ENCODE peak calls at places on chromosomes 4 and X, in nine cellular contexts. A is sciatic nerve; J is AG20443; U is tibial artery; Z is Calu3; L is mucosa of gallbladder; C is nephron progenitor cell; S is cerebellum; V is stimulated activated CD4-positive, alpha-beta T cell treated with anti-CD3 and anti-CD28 coated beads, TNF-alpha, amount 100 ng/mL, for 48 hours. H is an unnamed sample.

GRCh38 chr4:4914059-4914820 is 54.8 kb downstream of the MSX1 start:
- DNase-seq in A (no peak), J (peak), U (no peak), Z (no peak), L (no peak), C (no peak), S (no peak), V (no peak), H (peak)

GRCh38 chr4:118865091-118865708 is 23.5 kb upstream of the SYNPO2 start:
- DNase-seq in A (no peak), J (peak), U (no peak), Z (peak), L (peak), C (peak), S (peak), V (no peak), H (peak)

GRCh38 chrX:71618303-71618721 is at the start of gene CXCR3:
- DNase-seq in A (no peak), J (no peak), U (no peak), Z (no peak), L (no peak), C (no peak), S (no peak), V (peak), H (peak)

GRCh38 chr4:83686166-83686565 is 150.3 kb downstream of the GPAT3 start:
- DNase-seq in A (no peak), J (peak), U (no peak), Z (no peak), L (no peak), C (no peak), S (no peak), V (no peak), H (peak)

GRCh38 chr4:84966382-84967291 is at the start of gene WDFY3:
- DNase-seq in A (peak), J (peak), U (peak), Z (peak), L (peak), C (peak), S (peak), V (no peak), H (peak)

GRCh38 chr4:5785806-5786680 is 75.0 kb downstream of the EVC start:
- DNase-seq in A (no peak), J (peak), U (no peak), Z (no peak), L (no peak), C (no peak), S (no peak), V (no peak), H (no peak)

GRCh38 chrX:112896051-112896450 is 55.4 kb upstream of the AMOT start:
- DNase-seq in A (no peak), J (no peak), U (no peak), Z (no peak), L (no peak), C (no peak), S (no peak), V (no peak), H (no peak)

GRCh38 chrX:21639775-21640174 is 18.4 kb downstream of the KLHL34 start:
- DNase-seq in A (no peak), J (no peak), U (no peak), Z (no peak), L (no peak), C (no peak), S (no peak), V (no peak), H (no peak)

GRCh38 chr4:128528177-128528576 is 240.6 kb upstream of the PGRMC2 start:
- DNase-seq in A (no peak), J (no peak), U (no peak), Z (no peak), L (no peak), C (no peak), S (no peak), V (no peak), H (no peak)

GRCh38 chrX:71378752-71379151 is 12.6 kb downstream of the TAF1 start:
- DNase-seq in A (no peak), J (no peak), U (no peak), Z (no peak), L (no peak), C (no peak), S (no peak), V (no peak), H (no peak)

GRCh38 chr4:109147135-109147534 is 155.3 kb downstream of the COL25A1 start:
- DNase-seq in A (no peak), J (no peak), U (no peak), Z (no peak), L (no peak), C (no peak), S (no peak), V (no peak), H (no peak)

GRCh38 chrX:120753413-120754251 is 122.0 kb downstream of the CT47B1 start:
- DNase-seq in A (no peak), J (no peak), U (no peak), Z (no peak), L (no peak), C (no peak), S (no peak), V (no peak), H (no peak)

GRCh38 chrX:136880003-136880451 is 498 bp downstream of the RBMX start:
- DNase-seq in A (no peak), J (peak), U (no peak), Z (peak), L (peak), C (peak), S (peak), V (no peak), H (peak)